ENCODE peak calls at places on chromosomes 2 and 18, in seven cellular contexts. Q is glutamatergic neuron; C is stimulated activated CD8-positive, alpha-beta memory T cell treated with anti-CD3 and anti-CD28 coated beads, Interleukin-2, amount 100 ng/mL, for 48 hours; Z is MM.1S; F is NCI-H510A; B is GM13977; R is foreskin melanocyte. Y is an unnamed sample.

GRCh38 chr2:223772363-223772762 is 65.0 kb downstream of the AP1S3 start:
- DNase-seq in B (no peak), F (no peak), C (no peak), Z (no peak), R (no peak), Q (no peak), Y (no peak)

GRCh38 chr2:207321504-207321903 is 155.8 kb upstream of the KLF7 start:
- DNase-seq in F (no peak), B (no peak), C (no peak), R (no peak), Z (no peak), Q (no peak), Y (no peak)

GRCh38 chr2:73063909-73064875 is 7.3 kb downstream of the SFXN5 start:
- DNase-seq in B (no peak), Q (no peak), Z (no peak), C (no peak), F (no peak), R (no peak), Y (peak)

GRCh38 chr2:192201116-192201515 is 6.4 kb upstream of the TMEFF2 start:
- DNase-seq in Z (no peak), R (no peak), C (no peak), B (no peak), F (no peak), Q (no peak), Y (no peak)

GRCh38 chr2:1137992-1138391 is 187.3 kb downstream of the SNTG2 start:
- DNase-seq in R (no peak), B (no peak), Z (no peak), Q (no peak), C (no peak), F (no peak), Y (no peak)

GRCh38 chr2:45616663-45617411 is 5.8 kb upstream of the SRBD1 start:
- DNase-seq in R (no peak), C (no peak), B (no peak), F (no peak), Q (no peak), Z (peak), Y (no peak)

GRCh38 chr2:148350211-148350610 is 294.3 kb upstream of the EPC2 start:
- DNase-seq in Q (no peak), F (no peak), R (no peak), Z (no peak), C (no peak), B (no peak), Y (no peak)

GRCh38 chr18:80200171-80200931 is 47.0 kb downstream of the PARD6G start:
- DNase-seq in B (no peak), Z (no peak), F (peak), R (no peak), C (no peak), Q (peak), Y (no peak)

GRCh38 chr2:43458002-43458628 is 137.7 kb downstream of the THADA start:
- DNase-seq in R (no peak), C (no peak), B (no peak), F (no peak), Z (no peak), Q (no peak), Y (no peak)

Y was measured in ecto neural progenitor cell.